ENCODE peak calls at places on chromosomes 2 and 18, in five cellular contexts. O is mucosa of descending colon, K is testis, M is GM19239, S is upper lobe of left lung. H is an unnamed sample.

GRCh38 chr2:75604479-75604878 is 42.1 kb upstream of the MRPL19 start:
- DNase-seq in O (no peak), K (no peak), M (no peak), S (no peak), H (no peak)

GRCh38 chr2:58237741-58238140 is 3.4 kb downstream of the FANCL start:
- DNase-seq in O (no peak), K (no peak), M (no peak), S (no peak), H (no peak)

GRCh38 chr2:17757321-17757720 is 3.4 kb downstream of the GEN1 start:
- DNase-seq in O (no peak), K (no peak), M (no peak), S (no peak), H (no peak)

GRCh38 chr2:8578335-8579244 is 103.3 kb upstream of the ID2 start:
- DNase-seq in O (no peak), K (no peak), M (no peak), S (no peak), H (no peak)

GRCh38 chr2:192570786-192571185 is 376.1 kb upstream of the TMEFF2 start:
- DNase-seq in O (no peak), K (no peak), M (no peak), S (no peak), H (no peak)

GRCh38 chr2:219381448-219381847 is 6.3 kb downstream of the DNPEP start:
- DNase-seq in O (no peak), K (no peak), M (no peak), S (no peak), H (no peak)

GRCh38 chr2:241258505-241259160 is 56.8 kb downstream of the HDLBP start:
- DNase-seq in O (no peak), K (no peak), M (no peak), S (no peak), H (no peak)

GRCh38 chr2:54634012-54634411 is 89.5 kb upstream of the EML6 start:
- DNase-seq in O (no peak), K (no peak), M (no peak), S (no peak), H (no peak)

GRCh38 chr18:39564716-39565115 is 1999.1 kb upstream of the CELF4 start:
- DNase-seq in O (no peak), K (no peak), M (no peak), S (no peak), H (no peak)

H was measured in breast epithelium.